ENCODE peak calls at places on chromosomes 7 and 10, in nine cellular contexts. T, O, R, P, U, E, M, F and D are unnamed samples.

GRCh38 chr10:48762104-48763042 is 77.7 kb downstream of the WDFY4 start:
- DNase-seq in M (peak; percentile 22), T (no peak), U (no peak), E (no peak), O (no peak), P (no peak), R (no peak), F (no peak), D (no peak)

GRCh38 chr7:14228341-14228740 is 238.9 kb upstream of the ETV1 start:
- DNase-seq in F (no peak), E (no peak), U (no peak), O (no peak), P (no peak), M (no peak), R (no peak), T (no peak), D (no peak)

GRCh38 chr7:138126928-138127327 is 50.7 kb downstream of the AKR1D1 start:
- DNase-seq in T (no peak), U (no peak), E (no peak), P (no peak), O (no peak), F (no peak), R (no peak), M (no peak), D (no peak)

GRCh38 chr7:17915796-17916195 is 24.5 kb downstream of the SNX13 start:
- DNase-seq in E (no peak), M (no peak), R (no peak), P (no peak), O (no peak), U (no peak), T (no peak), F (no peak), D (no peak)

GRCh38 chr10:21927601-21928000 is 75.9 kb downstream of the DNAJC1 start:
- DNase-seq in O (no peak), U (no peak), P (no peak), T (peak; percentile 77), E (no peak), R (no peak), M (no peak), F (no peak), D (no peak)

GRCh38 chr7:49260501-49260900 is 336.2 kb downstream of the CDC14C start:
- DNase-seq in R (no peak), U (no peak), F (no peak), E (no peak), O (no peak), T (no peak), P (no peak), M (no peak), D (no peak)

GRCh38 chr7:144812379-144813283 is 23.2 kb downstream of the TPK1 start:
- DNase-seq in T (no peak), U (peak; percentile 43), M (peak; percentile 71), P (no peak), E (no peak), F (no peak), R (no peak), O (no peak), D (no peak)

GRCh38 chr7:101631224-101631714 is 2.2 kb upstream of the MYL10 start:
- DNase-seq in P (no peak), U (no peak), F (no peak), T (peak; percentile 30), E (no peak), O (no peak), R (no peak), M (no peak), D (no peak)

GRCh38 chr10:106310596-106310995 is 853.9 kb downstream of the SORCS1 start:
- DNase-seq in P (no peak), M (no peak), U (no peak), E (no peak), R (no peak), O (no peak), F (no peak), T (no peak), D (no peak)